ENCODE peak calls at places on chromosomes 6 and 20, in ten cellular contexts. H, O, B, J, N, K, U, V, T and D are unnamed samples.
A peak's percentile ranks its signal among the peaks of the same experiment; 100 is the strongest.

GRCh38 chr6:11194399-11195274 is 37.8 kb downstream of the NEDD9 start:
- DNase-seq in H (peak; percentile 79), O (no peak), B (no peak), J (no peak), N (peak; percentile 89), K (peak; percentile 44), U (no peak), V (no peak), T (no peak), D (no peak)

GRCh38 chr20:10177326-10177725 is 41.3 kb upstream of the SNAP25 start:
- DNase-seq in H (no peak), O (no peak), B (no peak), J (no peak), N (peak; percentile 88), K (no peak), U (no peak), V (no peak), T (no peak), D (no peak)

GRCh38 chr20:46010491-46011405 is 2.0 kb downstream of the MMP9 start:
- DNase-seq in H (no peak), O (no peak), B (no peak), J (no peak), N (no peak), K (peak; percentile 22), U (peak; percentile 9), V (no peak), T (no peak), D (no peak)

GRCh38 chr6:131937703-131938631 is 13.2 kb downstream of the CCN2 start:
- DNase-seq in H (no peak), O (peak; percentile 35), B (no peak), J (no peak), N (peak; percentile 45), K (no peak), U (no peak), V (no peak), T (no peak), D (no peak)

GRCh38 chr20:23290761-23291574 is 59.6 kb upstream of the NXT1 start:
- DNase-seq in H (no peak), O (no peak), B (no peak), J (no peak), N (no peak), K (no peak), U (no peak), V (no peak), T (peak; percentile 40), D (no peak)

GRCh38 chr6:166760288-166760687 is 133.2 kb upstream of the RPS6KA2 start:
- DNase-seq in H (no peak), O (no peak), B (no peak), J (no peak), N (no peak), K (no peak), U (peak; percentile 46), V (no peak), T (no peak), D (no peak)

GRCh38 chr6:145734486-145735355 is 599 bp downstream of the EPM2A start:
- DNase-seq in H (peak; percentile 94), O (peak; percentile 85), B (peak; percentile 93), J (peak; percentile 28), N (peak; percentile 88), K (peak; percentile 95), U (peak; percentile 43), V (peak; percentile 90), T (peak; percentile 93), D (peak; percentile 95)

GRCh38 chr6:138765896-138766487 is 7.6 kb upstream of the CCDC28A start:
- DNase-seq in H (no peak), O (no peak), B (no peak), J (no peak), N (no peak), K (peak; percentile 47), U (no peak), V (no peak), T (no peak), D (no peak)

GRCh38 chr6:46410330-46410953 is 80.8 kb downstream of the RCAN2 start:
- DNase-seq in H (no peak), O (no peak), B (no peak), J (no peak), N (peak; percentile 35), K (peak; percentile 11), U (no peak), V (peak; percentile 50), T (no peak), D (no peak)

GRCh38 chr6:98590957-98591356 is 243.4 kb upstream of the POU3F2 start:
- DNase-seq in H (no peak), O (no peak), B (no peak), J (no peak), N (no peak), K (no peak), U (no peak), V (no peak), T (no peak), D (no peak)

GRCh38 chr6:132797975-132798819 is at the start of gene SLC18B1:
- DNase-seq in H (peak; percentile 71), O (peak; percentile 45), B (peak; percentile 80), J (no peak), N (no peak), K (peak; percentile 76), U (peak; percentile 44), V (peak; percentile 58), T (peak; percentile 78), D (peak; percentile 92)

GRCh38 chr20:1622450-1622849 is 2.6 kb upstream of the SIRPB1 start:
- DNase-seq in H (no peak), O (no peak), B (no peak), J (no peak), N (no peak), K (no peak), U (no peak), V (no peak), T (no peak), D (peak; percentile 55)

GRCh38 chr6:166572370-166573261 is 13.9 kb downstream of the RAMACL start:
- DNase-seq in H (no peak), O (no peak), B (no peak), J (no peak), N (peak; percentile 74), K (peak; percentile 40), U (no peak), V (no peak), T (no peak), D (no peak)

GRCh38 chr6:149876241-149876933 is 12.2 kb upstream of the LRP11 start:
- DNase-seq in H (no peak), O (no peak), B (no peak), J (no peak), N (no peak), K (no peak), U (no peak), V (no peak), T (no peak), D (no peak)

GRCh38 chr6:123702943-123703342 is 66.2 kb upstream of the TRDN start:
- DNase-seq in H (no peak), O (no peak), B (no peak), J (no peak), N (no peak), K (no peak), U (no peak), V (no peak), T (no peak), D (no peak)

GRCh38 chr6:112234596-112234995 is 19.8 kb downstream of the LAMA4 start:
- DNase-seq in H (no peak), O (no peak), B (no peak), J (no peak), N (peak; percentile 75), K (no peak), U (no peak), V (no peak), T (no peak), D (no peak)
- H3K4me1 ChIP-seq in H (peaks cover 34% of the 10 kb centered on the region), O (no peaks in the 10 kb centered on the region), B (no peaks in the 10 kb centered on the region), J (peaks cover 9% of the 10 kb centered on the region), N (peaks cover 37% of the 10 kb centered on the region), K (no peaks in the 10 kb centered on the region), U (no peaks in the 10 kb centered on the region), V (peaks cover 3% of the 10 kb centered on the region), T (peaks cover 41% of the 10 kb centered on the region), D (peaks cover 99% of the 10 kb centered on the region)

DNA sequence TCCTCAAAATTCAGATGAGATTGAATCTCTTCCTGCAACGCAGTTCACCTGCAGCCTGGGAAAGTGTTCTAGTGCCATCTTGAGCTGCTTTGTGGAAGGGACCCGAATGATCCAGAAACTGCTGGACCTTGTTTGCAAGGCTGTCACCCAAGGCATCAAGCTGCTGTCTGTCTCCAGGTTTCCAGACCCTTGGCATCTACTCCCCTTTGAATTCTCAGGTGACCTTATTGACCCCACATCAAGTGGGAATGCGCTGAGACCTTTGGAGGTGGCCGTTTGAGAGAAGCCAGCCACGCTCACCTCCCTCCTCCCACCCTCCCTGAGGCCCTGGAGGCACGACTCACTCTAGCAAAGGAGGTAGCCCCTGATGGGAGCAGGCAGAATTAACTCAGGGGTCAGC is 112.5 kb downstream of the EDN3 start:
- DNase-seq in H (no peak), O (no peak), B (no peak), J (no peak), N (no peak), K (peak; percentile 71), U (no peak), V (no peak), T (peak; percentile 33), D (no peak)
- TF ChIP-seq CTCF in H (no peak), O (no peak), B (no peak), J (no peak), N (no peak), K (peak; percentile 57), U (no peak), V (no peak), T (no peak), D (no peak)

GRCh38 chr6:164911151-164911550 is 398.3 kb downstream of the C6orf118 start:
- DNase-seq in H (no peak), O (no peak), B (no peak), J (no peak), N (no peak), K (no peak), U (no peak), V (no peak), T (no peak), D (no peak)

GRCh38 chr6:164917211-164917610 is 392.2 kb downstream of the C6orf118 start:
- DNase-seq in H (no peak), O (no peak), B (no peak), J (no peak), N (no peak), K (no peak), U (no peak), V (no peak), T (no peak), D (no peak)

DNA sequence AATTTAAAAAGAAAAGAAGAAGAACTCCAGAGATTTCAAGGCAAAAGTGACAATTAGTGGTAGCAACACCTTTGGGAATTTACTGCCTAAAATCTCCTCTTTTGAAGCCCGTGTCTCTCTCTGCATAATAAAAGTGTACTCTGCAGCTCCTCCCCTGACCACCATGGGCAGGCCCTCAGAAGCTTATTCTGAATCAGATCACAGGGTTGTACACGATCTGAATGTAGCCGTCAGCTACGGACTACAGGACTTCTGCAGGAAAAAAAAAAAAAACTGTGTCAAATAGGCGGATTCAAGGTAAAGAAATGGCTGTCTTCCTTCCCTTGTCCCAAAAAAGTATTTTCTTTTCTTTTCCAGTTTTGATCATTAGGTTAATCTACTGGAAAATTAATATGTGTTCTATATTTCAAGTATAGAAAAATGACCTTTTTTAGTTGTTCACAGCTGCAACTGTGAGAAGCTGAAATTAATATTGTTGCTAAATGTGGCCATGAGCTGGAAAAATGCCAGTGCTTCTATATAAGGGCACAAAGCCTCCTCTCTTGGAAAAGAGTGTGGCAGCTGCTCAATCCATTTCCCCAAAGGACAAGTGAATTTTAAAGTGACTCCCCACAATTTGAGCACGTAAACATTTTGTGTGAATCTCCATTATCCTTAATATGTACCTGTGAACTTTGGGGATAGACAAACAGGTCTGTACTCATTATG is 397.4 kb downstream of the C6orf118 start:
- DNase-seq in H (no peak), O (no peak), B (no peak), J (no peak), N (no peak), K (no peak), U (no peak), V (no peak), T (no peak), D (no peak)
- H3K4me1 ChIP-seq in H (peaks cover 5% of the 10 kb centered on the region), O (no peaks in the 10 kb centered on the region), B (no peaks in the 10 kb centered on the region), J (no peaks in the 10 kb centered on the region), N (no peaks in the 10 kb centered on the region), K (no peaks in the 10 kb centered on the region), U (no peaks in the 10 kb centered on the region), V (no peaks in the 10 kb centered on the region), T (peaks cover 4% of the 10 kb centered on the region), D (peaks cover 4% of the 10 kb centered on the region)

GRCh38 chr6:128666405-128666804 is 146.0 kb upstream of the PTPRK start:
- DNase-seq in H (no peak), O (no peak), B (no peak), J (no peak), N (no peak), K (no peak), U (no peak), V (no peak), T (no peak), D (no peak)
- TF ChIP-seq CTCF in H (no peak), O (no peak), B (no peak), J (no peak), N (no peak), K (no peak), U (no peak), V (no peak), T (no peak), D (no peak)